ENCODE peak calls at places on chromosomes 4 and X, in four cellular contexts. I, L, R and Q are unnamed samples.

GRCh38 chrX:9940397-9940796 is 26.8 kb upstream of the CLDN34 start:
- DNase-seq in R (peak; percentile 77), L (no peak), I (no peak), Q (no peak)

GRCh38 chr4:100728861-100729260 is 211.0 kb upstream of the EMCN start:
- DNase-seq in R (no peak), L (no peak), I (no peak), Q (no peak)

GRCh38 chrX:148498067-148498466 is 2.4 kb upstream of the AFF2 start:
- DNase-seq in R (no peak), L (no peak), I (no peak), Q (no peak)

GRCh38 chrX:1072637-1073377 is 139.6 kb downstream of the CRLF2 start:
- DNase-seq in L (no peak), I (no peak), R (no peak), Q (peak; percentile 58)

GRCh38 chr4:97496298-97496873 is 646.9 kb downstream of the STPG2 start:
- DNase-seq in R (no peak), I (no peak), L (no peak), Q (no peak)

GRCh38 chr4:74446193-74446868 is 1.4 kb downstream of the AREG start:
- DNase-seq in R (no peak), I (no peak), L (no peak), Q (no peak)

GRCh38 chr4:77095101-77095826 is 19.5 kb upstream of the CCNI start:
- DNase-seq in I (peak; percentile 54), L (peak; percentile 56), R (peak; percentile 71), Q (peak; percentile 89)

GRCh38 chr4:76956961-76957738 is 7.6 kb downstream of the SEPTIN11 start:
- DNase-seq in L (no peak), I (no peak), R (peak; percentile 52), Q (no peak)

GRCh38 chr4:10200869-10201268 is 84.3 kb upstream of the WDR1 start:
- DNase-seq in I (no peak), R (no peak), L (no peak), Q (no peak)

GRCh38 chr4:71006203-71006907 is 12.9 kb downstream of the DCK start:
- DNase-seq in L (no peak), I (no peak), R (no peak), Q (no peak)

GRCh38 chr4:31674313-31674947 is 954.3 kb downstream of the PCDH7 start:
- DNase-seq in I (no peak), R (no peak), L (no peak), Q (no peak)

GRCh38 chr4:4418676-4419370 is 31.9 kb downstream of the NSG1 start:
- DNase-seq in L (no peak), R (no peak), I (no peak), Q (peak; percentile 43)

GRCh38 chrX:39758791-39759525 is 338.8 kb downstream of the BCOR start:
- DNase-seq in L (no peak), R (no peak), I (no peak), Q (no peak)

GRCh38 chrX:111008126-111008525 is 87.9 kb upstream of the PAK3 start:
- DNase-seq in R (no peak), I (no peak), L (no peak), Q (no peak)

GRCh38 chr4:42671431-42672194 is 14.7 kb upstream of the ATP8A1 start:
- DNase-seq in R (no peak), L (peak; percentile 67), I (no peak), Q (no peak)

GRCh38 chr4:16496501-16496900 is 270.2 kb upstream of the TAPT1 start:
- DNase-seq in L (no peak), I (no peak), R (peak; percentile 73), Q (no peak)

GRCh38 chrX:152412105-152412504 is 39.0 kb downstream of the GABRA3 start:
- DNase-seq in R (no peak), I (no peak), L (no peak), Q (no peak)

GRCh38 chr4:26238426-26238781 is 82.4 kb upstream of the RBPJ start:
- DNase-seq in R (no peak), L (no peak), I (no peak), Q (no peak)

GRCh38 chrX:16643160-16643559 is 6.8 kb upstream of the S100G start:
- DNase-seq in L (no peak), R (peak; percentile 74), I (no peak), Q (no peak)

GRCh38 chr4:41969666-41970065 is 11.9 kb upstream of the DCAF4L1 start:
- DNase-seq in I (no peak), L (no peak), R (no peak), Q (no peak)

GRCh38 chrX:107628662-107629532 is 587 bp downstream of the PRPS1 start:
- DNase-seq in R (peak; percentile 39), I (peak; percentile 41), L (peak; percentile 50), Q (no peak)

GRCh38 chr4:3344104-3344503 is 51.3 kb downstream of the RGS12 start:
- DNase-seq in L (no peak), R (no peak), I (no peak), Q (no peak)

GRCh38 chr4:71559957-71560541 is 221.2 kb downstream of the SLC4A4 start:
- DNase-seq in I (no peak), L (no peak), R (peak; percentile 75), Q (no peak)

GRCh38 chrX:103687073-103687695 is 685 bp upstream of the MORF4L2 start:
- DNase-seq in I (peak; percentile 82), R (no peak), L (peak; percentile 87), Q (peak; percentile 97)

GRCh38 chr4:141065872-141066271 is 67.4 kb downstream of the RNF150 start:
- DNase-seq in R (no peak), I (no peak), L (no peak), Q (no peak)

GRCh38 chr4:76275486-76276126 is 24.1 kb downstream of the FAM47E start:
- DNase-seq in R (no peak), I (no peak), L (no peak), Q (no peak)

GRCh38 chr4:64617813-64618212 is 208.6 kb upstream of the TECRL start:
- DNase-seq in I (peak; percentile 45), R (no peak), L (no peak), Q (no peak)